ENCODE peak calls at places on chromosomes 5 and 9, in four cellular contexts. J, E, Z and R are unnamed samples.

GRCh38 chr9:19946446-19947109 is 157.7 kb upstream of the SLC24A2 start:
- DNase-seq in J (peak; percentile 9), E (no peak), Z (no peak), R (no peak)

GRCh38 chr9:101445353-101446029 is 9.9 kb upstream of the ALDOB start:
- DNase-seq in J (no peak), E (no peak), Z (peak; percentile 73), R (no peak)

GRCh38 chr9:112041536-112042243 is 133.4 kb downstream of the SUSD1 start:
- DNase-seq in J (peak; percentile 91), E (peak; percentile 58), Z (peak; percentile 21), R (no peak)

GRCh38 chr5:164809831-164810230 is 1304.4 kb downstream of the MAT2B start:
- DNase-seq in J (no peak), E (no peak), Z (no peak), R (no peak)

GRCh38 chr5:10876345-10876744 is 115.3 kb upstream of the DAP start:
- DNase-seq in J (no peak), E (no peak), Z (no peak), R (no peak)

GRCh38 chr5:1445313-1445894 is at the start of gene SLC6A3:
- DNase-seq in J (no peak), E (peak; percentile 84), Z (no peak), R (peak; percentile 75)

GRCh38 chr9:17018001-17018491 is 116.8 kb upstream of the CNTLN start:
- DNase-seq in J (no peak), E (no peak), Z (no peak), R (no peak)

GRCh38 chr5:96413028-96413427 is 20.0 kb downstream of the PCSK1 start:
- DNase-seq in J (no peak), E (no peak), Z (no peak), R (no peak)

GRCh38 chr5:180811623-180812119 is 9.1 kb upstream of the MGAT1 start:
- DNase-seq in J (no peak), E (no peak), Z (no peak), R (no peak)

GRCh38 chr5:179319741-179320281 is 25.4 kb downstream of the ADAMTS2 start:
- DNase-seq in J (no peak), E (no peak), Z (no peak), R (no peak)

GRCh38 chr5:60280943-60281342 is 387.4 kb upstream of the PDE4D start:
- DNase-seq in J (no peak), E (no peak), Z (no peak), R (no peak)

GRCh38 chr9:133779516-133780403 is 41.6 kb upstream of the SARDH start:
- DNase-seq in J (no peak), E (no peak), Z (no peak), R (no peak)

GRCh38 chr5:91095321-91095720 is 287.8 kb downstream of the ARRDC3 start:
- DNase-seq in J (no peak), E (no peak), Z (no peak), R (no peak)

GRCh38 chr9:79763861-79764260 is 192.1 kb downstream of the TLE4 start:
- DNase-seq in J (no peak), E (no peak), Z (no peak), R (no peak)

GRCh38 chr9:80811662-80812061 is 877.7 kb downstream of the TLE1 start:
- DNase-seq in J (no peak), E (no peak), Z (no peak), R (no peak)

GRCh38 chr5:77924081-77924480 is 147.9 kb upstream of the TBCA start:
- DNase-seq in J (no peak), E (no peak), Z (no peak), R (no peak)

GRCh38 chr5:104904561-104904960 is 1342.0 kb upstream of the NUDT12 start:
- DNase-seq in J (peak; percentile 13), E (no peak), Z (no peak), R (no peak)

GRCh38 chr9:95920024-95920423 is 44.5 kb downstream of the ERCC6L2 start:
- DNase-seq in J (no peak), E (no peak), Z (no peak), R (no peak)

GRCh38 chr5:117486879-117487391 is 912.3 kb upstream of the SEMA6A start:
- DNase-seq in J (peak; percentile 63), E (no peak), Z (no peak), R (no peak)

GRCh38 chr5:10724799-10725507 is 36.1 kb downstream of the DAP start:
- DNase-seq in J (peak; percentile 83), E (no peak), Z (peak; percentile 76), R (peak; percentile 86)

DNA sequence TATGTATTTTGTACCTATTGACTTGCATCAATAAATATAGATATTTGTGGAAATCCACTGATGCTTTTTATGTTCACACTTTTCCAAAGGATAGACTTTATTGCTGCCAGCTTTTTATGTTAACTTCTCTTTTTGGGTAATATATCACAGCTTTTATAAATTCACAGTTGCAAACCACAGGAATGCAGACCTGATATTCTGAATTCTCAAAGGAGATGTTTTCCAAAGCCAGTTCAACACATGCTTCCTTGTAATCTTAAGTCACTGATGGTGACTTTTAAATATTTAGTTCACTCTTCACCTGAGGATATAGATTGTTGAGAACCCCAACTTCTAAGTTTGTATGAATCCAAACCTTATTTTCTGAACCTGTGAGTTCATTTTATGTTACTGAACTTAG is 223.4 kb upstream of the PRR16 start:
- DNase-seq in J (no peak), E (no peak), Z (no peak), R (no peak)
- TF ChIP-seq JUN in J (no peak), E (no peak), Z (no peak), R (no peak)

GRCh38 chr5:140566665-140567064 is 2.0 kb downstream of the SLC35A4 start:
- DNase-seq in J (no peak), E (no peak), Z (no peak), R (peak; percentile 37)

GRCh38 chr5:140563554-140563953 is 844 bp downstream of the APBB3 start:
- DNase-seq in J (no peak), E (no peak), Z (no peak), R (no peak)

GRCh38 chr5:140565780-140566095 is 1.1 kb downstream of the SLC35A4 start:
- DNase-seq in J (no peak), E (no peak), Z (no peak), R (peak; percentile 23)

GRCh38 chr5:140564196-140565023 is at the start of the genes APBB3 and SLC35A4:
- DNase-seq in J (peak; percentile 98), E (peak; percentile 89), Z (peak; percentile 27), R (peak; percentile 99)

GRCh38 chr5:140565024-140565779 is 574 bp downstream of the SLC35A4 start:
- DNase-seq in J (no peak), E (no peak), Z (no peak), R (peak; percentile 4)
- TF ChIP-seq KDM1A in J (no peak), E (no peak), Z (no peak), R (no peak)

GRCh38 chr5:31556461-31556860 is 24.4 kb downstream of the C5orf22 start:
- DNase-seq in J (no peak), E (no peak), Z (no peak), R (no peak)
- TF ChIP-seq JUN in J (no peak), E (no peak), Z (no peak), R (no peak)

GRCh38 chr5:175381116-175381515 is 62.9 kb downstream of the DRD1 start:
- DNase-seq in J (no peak), E (no peak), Z (no peak), R (no peak)

GRCh38 chr5:175379867-175380266 is 64.1 kb downstream of the DRD1 start:
- DNase-seq in J (no peak), E (no peak), Z (no peak), R (no peak)

GRCh38 chr5:175380701-175381100 is 63.3 kb downstream of the DRD1 start:
- DNase-seq in J (no peak), E (no peak), Z (no peak), R (no peak)

GRCh38 chr5:175377816-175378215 is 66.2 kb downstream of the DRD1 start:
- DNase-seq in J (no peak), E (no peak), Z (no peak), R (no peak)

GRCh38 chr5:175378444-175379028 is 65.4 kb downstream of the DRD1 start:
- DNase-seq in J (peak; percentile 97), E (no peak), Z (no peak), R (no peak)
- TF ChIP-seq KDM1A in J (no peak), E (no peak), Z (no peak), R (no peak)

GRCh38 chr9:97852399-97853055 is 499 bp upstream of the FOXE1 start:
- DNase-seq in J (no peak), E (no peak), Z (no peak), R (no peak)

GRCh38 chr9:97853056-97853843 is at the start of gene FOXE1:
- DNase-seq in J (peak; percentile 31), E (peak; percentile 81), Z (no peak), R (no peak)

GRCh38 chr9:97855486-97855875 is 2.5 kb downstream of the FOXE1 start:
- DNase-seq in J (no peak), E (no peak), Z (no peak), R (no peak)

GRCh38 chr9:97854696-97855485 is 1.9 kb downstream of the FOXE1 start:
- DNase-seq in J (no peak), E (peak; percentile 66), Z (no peak), R (no peak)

DNA sequence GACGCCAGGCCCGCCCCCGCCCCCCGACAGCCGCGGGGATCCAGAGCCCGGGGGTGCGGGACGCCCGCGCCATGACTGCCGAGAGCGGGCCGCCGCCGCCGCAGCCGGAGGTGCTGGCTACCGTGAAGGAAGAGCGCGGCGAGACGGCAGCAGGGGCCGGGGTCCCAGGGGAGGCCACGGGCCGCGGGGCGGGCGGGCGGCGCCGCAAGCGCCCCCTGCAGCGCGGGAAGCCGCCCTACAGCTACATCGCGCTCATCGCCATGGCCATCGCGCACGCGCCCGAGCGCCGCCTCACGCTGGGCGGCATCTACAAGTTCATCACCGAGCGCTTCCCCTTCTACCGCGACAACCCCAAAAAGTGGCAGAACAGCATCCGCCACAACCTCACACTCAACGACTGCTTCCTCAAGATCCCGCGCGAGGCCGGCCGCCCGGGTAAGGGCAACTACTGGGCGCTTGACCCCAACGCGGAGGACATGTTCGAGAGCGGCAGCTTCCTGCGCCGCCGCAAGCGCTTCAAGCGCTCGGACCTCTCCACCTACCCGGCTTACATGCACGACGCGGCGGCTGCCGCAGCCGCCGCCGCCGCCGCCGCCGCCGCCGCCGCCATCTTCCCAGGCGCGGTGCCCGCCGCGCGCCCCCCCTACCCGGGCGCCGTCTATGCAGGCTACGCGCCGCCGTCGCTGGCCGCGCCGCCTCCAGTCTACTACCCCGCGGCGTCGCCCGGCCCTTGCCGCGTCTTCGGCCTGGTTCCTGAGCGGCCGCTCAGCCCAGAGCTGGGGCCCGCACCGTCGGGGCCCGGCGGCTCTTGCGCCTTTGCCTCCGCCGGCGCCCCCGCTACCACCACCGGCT is 1.0 kb downstream of the FOXE1 start:
- DNase-seq in J (peak; percentile 87), E (peak; percentile 77), Z (no peak), R (no peak)
- TF ChIP-seq JUN in J (no peak), E (no peak), Z (no peak), R (no peak)

GRCh38 chr9:25935188-25935587 is 256.9 kb upstream of the TUSC1 start:
- DNase-seq in J (no peak), E (no peak), Z (no peak), R (no peak)

GRCh38 chr9:25936031-25936430 is 257.8 kb upstream of the TUSC1 start:
- DNase-seq in J (no peak), E (no peak), Z (no peak), R (no peak)

GRCh38 chr9:25939116-25939515 is 260.9 kb upstream of the TUSC1 start:
- DNase-seq in J (no peak), E (no peak), Z (no peak), R (no peak)
- TF ChIP-seq KDM1A in J (no peak), E (no peak), Z (no peak), R (no peak)

GRCh38 chr9:76151267-76151666 is 243.0 kb downstream of the RFK start:
- DNase-seq in J (no peak), E (no peak), Z (no peak), R (no peak)
- TF ChIP-seq JUN in J (no peak), E (no peak), Z (no peak), R (no peak)

GRCh38 chr9:72443855-72444254 is 77.6 kb upstream of the TMC1 start:
- DNase-seq in J (peak; percentile 58), E (no peak), Z (no peak), R (no peak)
- TF ChIP-seq KDM1A in J (no peak), E (no peak), Z (no peak), R (no peak)